ENCODE peak calls at places on chromosomes 13 and 19, in eight cellular contexts. N, X, S, A, M, R, P and E are unnamed samples.
A peak's percentile ranks its signal among the peaks of the same experiment; 100 is the strongest.

GRCh38 chr13:80274643-80275042 is 66.3 kb downstream of the SPRY2 start:
- DNase-seq in N (no peak), X (no peak), S (no peak), A (no peak), M (no peak), R (no peak), P (no peak), E (no peak)

GRCh38 chr13:75555836-75556235 is 6.2 kb downstream of the UCHL3 start:
- DNase-seq in N (no peak), X (no peak), S (no peak), A (no peak), M (no peak), R (no peak), P (no peak), E (no peak)

GRCh38 chr19:10936661-10937084 is 8.1 kb downstream of the TIMM29 start:
- DNase-seq in N (peak; percentile 75), X (peak; percentile 58), S (peak; percentile 88), A (peak; percentile 59), M (no peak), R (peak; percentile 62), P (peak; percentile 69), E (peak; percentile 56)

GRCh38 chr13:33218020-33218419 is 67.5 kb downstream of the STARD13 start:
- DNase-seq in N (no peak), X (no peak), S (no peak), A (no peak), M (no peak), R (no peak), P (no peak), E (no peak)

GRCh38 chr13:113364933-113365371 is 1.0 kb upstream of the GRTP1 start:
- DNase-seq in N (no peak), X (peak; percentile 57), S (no peak), A (no peak), M (no peak), R (no peak), P (no peak), E (no peak)

GRCh38 chr19:42343344-42344110 is 18.1 kb downstream of the MEGF8 start:
- DNase-seq in N (no peak), X (no peak), S (peak; percentile 29), A (no peak), M (no peak), R (no peak), P (no peak), E (no peak)

GRCh38 chr13:40536443-40537113 is 129.9 kb downstream of the FOXO1 start:
- DNase-seq in N (no peak), X (no peak), S (no peak), A (no peak), M (no peak), R (peak; percentile 0), P (no peak), E (no peak)

GRCh38 chr13:110653851-110654250 is 38.5 kb downstream of the NAXD start:
- DNase-seq in N (no peak), X (no peak), S (no peak), A (no peak), M (no peak), R (no peak), P (no peak), E (no peak)

GRCh38 chr13:73822671-73823592 is 311.3 kb downstream of the KLF12 start:
- DNase-seq in N (no peak), X (no peak), S (no peak), A (no peak), M (no peak), R (no peak), P (no peak), E (no peak)

GRCh38 chr13:61960981-61961380 is 545.3 kb upstream of the PCDH20 start:
- DNase-seq in N (no peak), X (no peak), S (no peak), A (no peak), M (no peak), R (no peak), P (no peak), E (no peak)

GRCh38 chr19:13133241-13133870 is 15.3 kb downstream of the NACC1 start:
- DNase-seq in N (no peak), X (no peak), S (no peak), A (no peak), M (no peak), R (no peak), P (no peak), E (no peak)

GRCh38 chr13:43908156-43909126 is 28.7 kb downstream of the LACC1 start:
- DNase-seq in N (peak; percentile 39), X (no peak), S (peak; percentile 60), A (peak; percentile 14), M (no peak), R (no peak), P (peak; percentile 39), E (no peak)

GRCh38 chr19:47377801-47378200 is 28.7 kb downstream of the DHX34 start:
- DNase-seq in N (no peak), X (no peak), S (no peak), A (no peak), M (no peak), R (no peak), P (no peak), E (no peak)

GRCh38 chr19:45423033-45423588 is 606 bp downstream of the ERCC1 start:
- DNase-seq in N (no peak), X (no peak), S (no peak), A (no peak), M (no peak), R (no peak), P (no peak), E (no peak)

GRCh38 chr19:2811221-2811722 is 8.4 kb upstream of the ZNF554 start:
- DNase-seq in N (no peak), X (no peak), S (no peak), A (no peak), M (no peak), R (no peak), P (no peak), E (no peak)

GRCh38 chr13:19818223-19818842 is 35.6 kb upstream of the PSPC1 start:
- DNase-seq in N (no peak), X (peak; percentile 41), S (peak; percentile 39), A (peak; percentile 59), M (peak; percentile 52), R (no peak), P (no peak), E (no peak)

GRCh38 chr19:43767316-43767715 is 12.6 kb upstream of the SMG9 start:
- DNase-seq in N (no peak), X (no peak), S (no peak), A (no peak), M (no peak), R (no peak), P (no peak), E (no peak)

GRCh38 chr19:47601180-47601904 is 7.6 kb upstream of the BICRA start:
- DNase-seq in N (no peak), X (no peak), S (peak; percentile 23), A (no peak), M (peak; percentile 82), R (no peak), P (no peak), E (no peak)

GRCh38 chr19:16726916-16727315 is 7.3 kb downstream of the NWD1 start:
- DNase-seq in N (no peak), X (no peak), S (no peak), A (no peak), M (no peak), R (no peak), P (no peak), E (no peak)

GRCh38 chr19:3285647-3286176 is 61.3 kb downstream of the CELF5 start:
- DNase-seq in N (no peak), X (peak; percentile 95), S (no peak), A (peak; percentile 40), M (no peak), R (no peak), P (no peak), E (no peak)

GRCh38 chr13:29362849-29363604 is 232.5 kb downstream of the SLC7A1 start:
- DNase-seq in N (peak; percentile 37), X (no peak), S (peak; percentile 71), A (peak; percentile 52), M (no peak), R (peak; percentile 1), P (no peak), E (peak; percentile 5)

GRCh38 chr13:45564108-45564507 is 51.4 kb downstream of the ERICH6B start:
- DNase-seq in N (peak; percentile 5), X (no peak), S (no peak), A (no peak), M (no peak), R (peak; percentile 3), P (peak; percentile 8), E (no peak)

GRCh38 chr13:77325371-77325941 is 1.4 kb downstream of the MYCBP2 start:
- DNase-seq in N (no peak), X (no peak), S (peak; percentile 74), A (no peak), M (no peak), R (no peak), P (no peak), E (no peak)

GRCh38 chr19:5250127-5250659 is 90.4 kb downstream of the PTPRS start:
- DNase-seq in N (no peak), X (peak; percentile 50), S (no peak), A (no peak), M (no peak), R (no peak), P (no peak), E (no peak)

GRCh38 chr19:40165362-40165937 is 25.8 kb upstream of the MAP3K10 start:
- DNase-seq in N (peak; percentile 13), X (peak; percentile 44), S (peak; percentile 68), A (peak; percentile 50), M (no peak), R (no peak), P (no peak), E (no peak)

GRCh38 chr19:44304659-44305193 is at the start of gene ZNF235:
- DNase-seq in N (peak; percentile 97), X (peak; percentile 94), S (peak; percentile 80), A (peak; percentile 64), M (peak; percentile 88), R (peak; percentile 71), P (peak; percentile 92), E (peak; percentile 92)